ENCODE peak calls at places on chromosomes 16 and 17, in four cellular contexts. C is D341Med, D is RCC 7860, O is anterior cingulate cortex. I is an unnamed sample.

GRCh38 chr17:35797918-35798317 is 2.5 kb upstream of the MMP28 start:
- DNase-seq in C (no peak), D (no peak), O (no peak), I (no peak)

GRCh38 chr16:84423416-84423837 is 55.1 kb downstream of the ATP2C2 start:
- DNase-seq in C (peak; percentile 55), D (peak; percentile 40), O (no peak), I (peak; percentile 56)

GRCh38 chr16:2708290-2708639 is 11.8 kb downstream of the PRSS27 start:
- DNase-seq in C (no peak), D (no peak), O (no peak), I (no peak)

GRCh38 chr17:72602517-72603345 is 481.9 kb downstream of the SOX9 start:
- DNase-seq in C (no peak), D (peak; percentile 90), O (no peak), I (no peak)

GRCh38 chr16:86232496-86232895 is 277.8 kb upstream of the FOXF1 start:
- DNase-seq in C (no peak), D (no peak), O (no peak), I (no peak)

GRCh38 chr17:7704601-7705268 is at the start of gene EFNB3:
- DNase-seq in C (peak; percentile 82), D (no peak), O (peak; percentile 58), I (peak; percentile 45)

GRCh38 chr16:53094013-53094630 is 39.3 kb downstream of the CHD9 start:
- DNase-seq in C (no peak), D (no peak), O (peak; percentile 24), I (peak; percentile 31)

GRCh38 chr16:55280622-55281021 is 43.4 kb upstream of the IRX6 start:
- DNase-seq in C (no peak), D (no peak), O (no peak), I (no peak)

GRCh38 chr17:3558603-3559269 is 1.1 kb upstream of the TRPV3 start:
- DNase-seq in C (peak; percentile 14), D (peak; percentile 36), O (no peak), I (no peak)

GRCh38 chr17:57721967-57722703 is 23.0 kb downstream of the CCDC182 start:
- DNase-seq in C (no peak), D (no peak), O (no peak), I (no peak)

GRCh38 chr16:60199154-60199553 is 1465.0 kb upstream of the GOT2 start:
- DNase-seq in C (no peak), D (no peak), O (no peak), I (no peak)

GRCh38 chr16:59913666-59914065 is 1179.5 kb upstream of the GOT2 start:
- DNase-seq in C (no peak), D (no peak), O (no peak), I (no peak)

GRCh38 chr17:12964840-12965239 is 53.0 kb downstream of the ELAC2 start:
- DNase-seq in C (no peak), D (no peak), O (no peak), I (no peak)

GRCh38 chr17:63798572-63799113 is 24.7 kb downstream of the DDX42 start:
- DNase-seq in C (no peak), D (no peak), O (no peak), I (no peak)

GRCh38 chr17:82231562-82232321 is 2.9 kb downstream of the SLC16A3 start:
- DNase-seq in C (no peak), D (peak; percentile 87), O (peak; percentile 33), I (no peak)

GRCh38 chr16:24036614-24037013 is 200.8 kb downstream of the PRKCB start:
- DNase-seq in C (peak; percentile 76), D (peak; percentile 26), O (no peak), I (peak; percentile 53)

GRCh38 chr17:9261059-9262029 is 240.0 kb downstream of the NTN1 start:
- DNase-seq in C (no peak), D (no peak), O (no peak), I (no peak)

GRCh38 chr17:12730931-12731521 is 58.3 kb upstream of the ARHGAP44 start:
- DNase-seq in C (no peak), D (no peak), O (no peak), I (no peak)

GRCh38 chr16:51407921-51408320 is 256.9 kb upstream of the SALL1 start:
- DNase-seq in C (no peak), D (peak; percentile 45), O (no peak), I (no peak)

GRCh38 chr17:4003131-4003500 is 38.9 kb upstream of the ATP2A3 start:
- DNase-seq in C (no peak), D (no peak), O (no peak), I (no peak)

GRCh38 chr17:10879110-10879509 is 41.2 kb upstream of the PIRT start:
- DNase-seq in C (peak; percentile 24), D (no peak), O (peak; percentile 13), I (peak; percentile 29)

GRCh38 chr17:1142503-1143095 is 37.2 kb downstream of the ABR start:
- DNase-seq in C (no peak), D (no peak), O (no peak), I (no peak)